ENCODE peak calls at places on chromosomes 12 and 14, in nine cellular contexts. One of them, this sample, is unnamed.

GRCh38 chr12:10031318-10031717 is 836 bp downstream of the CLEC9A start:
- DNase-seq in RWPE1: no peak
- DNase-seq in uterus: no peak
- DNase-seq in heart right ventricle: no peak
- DNase-seq in sigmoid colon: no peak
- DNase-seq in lower lobe of right lung: no peak
- DNase-seq in colonic mucosa: no peak
- DNase-seq in ovary: no peak
- DNase-seq in Calu3: no peak
- DNase-seq in this sample: no peak

GRCh38 chr14:90381011-90381790 is 15.6 kb upstream of the CALM1 start:
- DNase-seq in heart right ventricle: peak
- DNase-seq in sigmoid colon: peak
- DNase-seq in uterus: peak
- DNase-seq in RWPE1: no peak
- DNase-seq in Calu3: no peak
- DNase-seq in ovary: peak
- DNase-seq in lower lobe of right lung: no peak
- DNase-seq in colonic mucosa: peak
- DNase-seq in this sample: peak

GRCh38 chr12:90585640-90586304 is 369.2 kb downstream of the CCER1 start:
- DNase-seq in sigmoid colon: no peak
- DNase-seq in heart right ventricle: no peak
- DNase-seq in lower lobe of right lung: no peak
- DNase-seq in Calu3: no peak
- DNase-seq in RWPE1: no peak
- DNase-seq in ovary: no peak
- DNase-seq in uterus: no peak
- DNase-seq in colonic mucosa: no peak
- DNase-seq in this sample: no peak

GRCh38 chr12:52789637-52790426 is 6.1 kb downstream of the KRT3 start:
- DNase-seq in Calu3: peak
- DNase-seq in lower lobe of right lung: no peak
- DNase-seq in sigmoid colon: no peak
- DNase-seq in colonic mucosa: peak
- DNase-seq in uterus: no peak
- DNase-seq in ovary: no peak
- DNase-seq in RWPE1: no peak
- DNase-seq in heart right ventricle: no peak
- DNase-seq in this sample: no peak

GRCh38 chr14:39203659-39204606 is 28.9 kb downstream of the PNN start:
- DNase-seq in lower lobe of right lung: no peak
- DNase-seq in heart right ventricle: no peak
- DNase-seq in Calu3: peak
- DNase-seq in uterus: no peak
- DNase-seq in ovary: no peak
- DNase-seq in RWPE1: peak
- DNase-seq in sigmoid colon: no peak
- DNase-seq in colonic mucosa: peak
- DNase-seq in this sample: no peak

GRCh38 chr12:100289011-100289410 is 22.0 kb downstream of the SCYL2 start:
- DNase-seq in ovary: no peak
- DNase-seq in sigmoid colon: no peak
- DNase-seq in RWPE1: no peak
- DNase-seq in Calu3: no peak
- DNase-seq in colonic mucosa: no peak
- DNase-seq in lower lobe of right lung: no peak
- DNase-seq in heart right ventricle: no peak
- DNase-seq in uterus: no peak
- DNase-seq in this sample: no peak

GRCh38 chr12:107552263-107552662 is 133.3 kb upstream of the PWP1 start:
- DNase-seq in sigmoid colon: no peak
- DNase-seq in Calu3: no peak
- DNase-seq in lower lobe of right lung: no peak
- DNase-seq in RWPE1: no peak
- DNase-seq in colonic mucosa: no peak
- DNase-seq in uterus: no peak
- DNase-seq in heart right ventricle: no peak
- DNase-seq in ovary: no peak
- DNase-seq in this sample: no peak

GRCh38 chr12:42468341-42468821 is 121.2 kb downstream of the PRICKLE1 start:
- DNase-seq in uterus: no peak
- DNase-seq in ovary: no peak
- DNase-seq in colonic mucosa: no peak
- DNase-seq in Calu3: no peak
- DNase-seq in sigmoid colon: peak
- DNase-seq in RWPE1: no peak
- DNase-seq in lower lobe of right lung: no peak
- DNase-seq in heart right ventricle: peak
- DNase-seq in this sample: no peak

GRCh38 chr12:75825686-75826085 is 205.9 kb downstream of the PHLDA1 start:
- DNase-seq in heart right ventricle: no peak
- DNase-seq in lower lobe of right lung: no peak
- DNase-seq in uterus: no peak
- DNase-seq in sigmoid colon: no peak
- DNase-seq in colonic mucosa: no peak
- DNase-seq in Calu3: peak
- DNase-seq in RWPE1: peak
- DNase-seq in ovary: no peak
- DNase-seq in this sample: peak

GRCh38 chr14:76186318-76187027 is 34.8 kb downstream of the GPATCH2L start:
- DNase-seq in heart right ventricle: no peak
- DNase-seq in Calu3: no peak
- DNase-seq in ovary: no peak
- DNase-seq in lower lobe of right lung: no peak
- DNase-seq in colonic mucosa: no peak
- DNase-seq in sigmoid colon: no peak
- DNase-seq in RWPE1: no peak
- DNase-seq in uterus: no peak
- DNase-seq in this sample: no peak

GRCh38 chr14:100440758-100441203 is 117.6 kb downstream of the SLC25A47 start:
- DNase-seq in heart right ventricle: no peak
- DNase-seq in sigmoid colon: no peak
- DNase-seq in colonic mucosa: no peak
- DNase-seq in Calu3: no peak
- DNase-seq in ovary: no peak
- DNase-seq in RWPE1: no peak
- DNase-seq in uterus: no peak
- DNase-seq in lower lobe of right lung: no peak
- DNase-seq in this sample: no peak

GRCh38 chr12:108187831-108188230 is 58.7 kb downstream of the WSCD2 start:
- DNase-seq in colonic mucosa: no peak
- DNase-seq in uterus: no peak
- DNase-seq in lower lobe of right lung: no peak
- DNase-seq in sigmoid colon: no peak
- DNase-seq in Calu3: no peak
- DNase-seq in RWPE1: no peak
- DNase-seq in heart right ventricle: no peak
- DNase-seq in ovary: no peak
- DNase-seq in this sample: no peak

GRCh38 chr12:8969861-8970411 is 19.4 kb upstream of the KLRG1 start:
- DNase-seq in heart right ventricle: no peak
- DNase-seq in uterus: no peak
- DNase-seq in Calu3: no peak
- DNase-seq in colonic mucosa: no peak
- DNase-seq in sigmoid colon: no peak
- DNase-seq in RWPE1: no peak
- DNase-seq in lower lobe of right lung: no peak
- DNase-seq in ovary: no peak
- DNase-seq in this sample: no peak

GRCh38 chr12:56589783-56590182 is 40.3 kb downstream of the BAZ2A start:
- DNase-seq in Calu3: no peak
- DNase-seq in lower lobe of right lung: no peak
- DNase-seq in sigmoid colon: no peak
- DNase-seq in colonic mucosa: peak
- DNase-seq in uterus: no peak
- DNase-seq in ovary: no peak
- DNase-seq in heart right ventricle: no peak
- DNase-seq in RWPE1: no peak
- DNase-seq in this sample: no peak

GRCh38 chr12:6872073-6873048 is 742 bp downstream of the SPSB2 start:
- DNase-seq in lower lobe of right lung: peak
- DNase-seq in heart right ventricle: peak
- DNase-seq in ovary: peak
- DNase-seq in RWPE1: peak
- DNase-seq in colonic mucosa: peak
- DNase-seq in Calu3: peak
- DNase-seq in uterus: peak
- DNase-seq in sigmoid colon: peak
- DNase-seq in this sample: peak

GRCh38 chr12:116204785-116205184 is 72.7 kb downstream of the MED13L start:
- DNase-seq in ovary: no peak
- DNase-seq in heart right ventricle: no peak
- DNase-seq in lower lobe of right lung: no peak
- DNase-seq in Calu3: no peak
- DNase-seq in sigmoid colon: no peak
- DNase-seq in RWPE1: no peak
- DNase-seq in colonic mucosa: no peak
- DNase-seq in uterus: no peak
- DNase-seq in this sample: no peak

GRCh38 chr14:29126865-29127264 is 360.3 kb downstream of the FOXG1 start:
- DNase-seq in RWPE1: no peak
- DNase-seq in heart right ventricle: no peak
- DNase-seq in uterus: no peak
- DNase-seq in sigmoid colon: no peak
- DNase-seq in lower lobe of right lung: no peak
- DNase-seq in ovary: no peak
- DNase-seq in Calu3: no peak
- DNase-seq in colonic mucosa: no peak
- DNase-seq in this sample: no peak

DNA sequence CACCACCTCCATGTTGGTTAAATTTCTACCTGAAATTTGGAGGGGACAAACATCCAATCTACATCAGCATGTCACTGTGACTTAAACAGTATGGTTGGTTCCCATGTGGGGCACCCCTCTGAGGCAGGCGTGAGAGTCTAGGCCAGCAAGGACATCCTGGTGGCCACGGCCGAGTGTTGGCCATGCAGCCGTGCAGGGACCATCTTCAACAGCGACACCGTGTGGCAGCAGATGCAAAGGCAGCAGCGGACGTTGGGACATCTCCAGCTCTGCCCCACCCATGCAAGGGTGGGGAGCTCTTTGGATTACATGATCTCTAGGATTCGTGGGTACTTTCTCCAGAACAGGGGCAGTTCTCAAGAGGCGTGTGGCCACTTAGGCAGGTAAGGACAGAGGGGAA is 49.8 kb downstream of the NOC4L start:
- DNase-seq in uterus: no peak
- DNase-seq in ovary: no peak
- DNase-seq in heart right ventricle: no peak
- DNase-seq in sigmoid colon: no peak
- DNase-seq in lower lobe of right lung: no peak
- DNase-seq in Calu3: no peak
- DNase-seq in RWPE1: no peak
- DNase-seq in colonic mucosa: no peak
- DNase-seq in this sample: no peak
- TF ChIP-seq CTCF in uterus: no peak
- TF ChIP-seq CTCF in ovary: no peak
- TF ChIP-seq CTCF in heart right ventricle: peak
- TF ChIP-seq CTCF in sigmoid colon: no peak
- TF ChIP-seq CTCF in lower lobe of right lung: peak
- TF ChIP-seq CTCF in Calu3: no peak
- TF ChIP-seq CTCF in RWPE1: peak
- TF ChIP-seq CTCF in colonic mucosa: no peak
- TF ChIP-seq CTCF in this sample: peak

GRCh38 chr12:69540606-69541386 is 44.5 kb upstream of the CCT2 start:
- DNase-seq in sigmoid colon: no peak
- DNase-seq in Calu3: no peak
- DNase-seq in ovary: no peak
- DNase-seq in uterus: no peak
- DNase-seq in lower lobe of right lung: no peak
- DNase-seq in RWPE1: no peak
- DNase-seq in heart right ventricle: no peak
- DNase-seq in colonic mucosa: no peak
- DNase-seq in this sample: peak
- TF ChIP-seq CTCF in sigmoid colon: no peak
- TF ChIP-seq CTCF in Calu3: no peak
- TF ChIP-seq CTCF in ovary: no peak
- TF ChIP-seq CTCF in uterus: no peak
- TF ChIP-seq CTCF in lower lobe of right lung: no peak
- TF ChIP-seq CTCF in RWPE1: no peak
- TF ChIP-seq CTCF in heart right ventricle: no peak
- TF ChIP-seq CTCF in colonic mucosa: no peak
- TF ChIP-seq CTCF in this sample: peak

GRCh38 chr12:111753144-111753881 is 13.4 kb upstream of the ALDH2 start:
- DNase-seq in uterus: peak
- DNase-seq in sigmoid colon: peak
- DNase-seq in heart right ventricle: peak
- DNase-seq in RWPE1: peak
- DNase-seq in ovary: peak
- DNase-seq in Calu3: peak
- DNase-seq in lower lobe of right lung: peak
- DNase-seq in colonic mucosa: peak
- DNase-seq in this sample: peak
- TF ChIP-seq CTCF in uterus: peak
- TF ChIP-seq CTCF in sigmoid colon: peak
- TF ChIP-seq CTCF in heart right ventricle: peak
- TF ChIP-seq CTCF in RWPE1: peak
- TF ChIP-seq CTCF in ovary: peak
- TF ChIP-seq CTCF in Calu3: peak
- TF ChIP-seq CTCF in lower lobe of right lung: peak
- TF ChIP-seq CTCF in colonic mucosa: peak
- TF ChIP-seq CTCF in this sample: peak

GRCh38 chr12:5184159-5184558 is 140.5 kb downstream of the KCNA5 start:
- DNase-seq in lower lobe of right lung: no peak
- DNase-seq in heart right ventricle: no peak
- DNase-seq in Calu3: no peak
- DNase-seq in ovary: no peak
- DNase-seq in uterus: no peak
- DNase-seq in sigmoid colon: no peak
- DNase-seq in colonic mucosa: no peak
- DNase-seq in RWPE1: no peak
- DNase-seq in this sample: no peak
- TF ChIP-seq CTCF in lower lobe of right lung: no peak
- TF ChIP-seq CTCF in heart right ventricle: no peak
- TF ChIP-seq CTCF in Calu3: no peak
- TF ChIP-seq CTCF in ovary: no peak
- TF ChIP-seq CTCF in uterus: no peak
- TF ChIP-seq CTCF in sigmoid colon: no peak
- TF ChIP-seq CTCF in colonic mucosa: no peak
- TF ChIP-seq CTCF in RWPE1: no peak
- TF ChIP-seq CTCF in this sample: no peak

GRCh38 chr14:30333934-30334333 is 225.0 kb upstream of the G2E3 start:
- DNase-seq in RWPE1: no peak
- DNase-seq in heart right ventricle: no peak
- DNase-seq in ovary: no peak
- DNase-seq in Calu3: no peak
- DNase-seq in lower lobe of right lung: no peak
- DNase-seq in sigmoid colon: no peak
- DNase-seq in colonic mucosa: no peak
- DNase-seq in uterus: no peak
- DNase-seq in this sample: no peak

GRCh38 chr14:30332374-30332773 is 226.6 kb upstream of the G2E3 start:
- DNase-seq in Calu3: no peak
- DNase-seq in uterus: no peak
- DNase-seq in sigmoid colon: no peak
- DNase-seq in heart right ventricle: no peak
- DNase-seq in RWPE1: no peak
- DNase-seq in ovary: no peak
- DNase-seq in colonic mucosa: no peak
- DNase-seq in lower lobe of right lung: no peak
- DNase-seq in this sample: no peak

GRCh38 chr14:30331030-30331429 is 227.9 kb upstream of the G2E3 start:
- DNase-seq in Calu3: no peak
- DNase-seq in sigmoid colon: no peak
- DNase-seq in lower lobe of right lung: no peak
- DNase-seq in ovary: no peak
- DNase-seq in uterus: no peak
- DNase-seq in heart right ventricle: no peak
- DNase-seq in colonic mucosa: no peak
- DNase-seq in RWPE1: no peak
- DNase-seq in this sample: no peak

GRCh38 chr14:30330452-30330851 is 228.5 kb upstream of the G2E3 start:
- DNase-seq in ovary: no peak
- DNase-seq in heart right ventricle: no peak
- DNase-seq in colonic mucosa: no peak
- DNase-seq in lower lobe of right lung: no peak
- DNase-seq in Calu3: no peak
- DNase-seq in RWPE1: peak
- DNase-seq in sigmoid colon: no peak
- DNase-seq in uterus: no peak
- DNase-seq in this sample: peak
- TF ChIP-seq CTCF in ovary: no peak
- TF ChIP-seq CTCF in heart right ventricle: peak
- TF ChIP-seq CTCF in colonic mucosa: peak
- TF ChIP-seq CTCF in lower lobe of right lung: peak
- TF ChIP-seq CTCF in Calu3: no peak
- TF ChIP-seq CTCF in RWPE1: peak
- TF ChIP-seq CTCF in sigmoid colon: no peak
- TF ChIP-seq CTCF in uterus: no peak
- TF ChIP-seq CTCF in this sample: peak

This sample was measured in AG10803.